ENCODE peak calls at places on chromosomes 11 and 22, in nine cellular contexts. T, B, L, V, S, Y, O, K and Z are unnamed samples. For H3K27me3, the result is how much of the 10 kb centered on the place peaks cover.

GRCh38 chr11:75403983-75404658 is 4.8 kb downstream of the RPS3 start:
- DNase-seq in T (no peak), B (no peak), L (peak), V (no peak), S (no peak), Y (no peak), O (no peak), K (no peak), Z (no peak)

GRCh38 chr11:71200172-71200716 is 52.1 kb downstream of the SHANK2 start:
- DNase-seq in T (no peak), B (no peak), L (peak), V (no peak), S (no peak), Y (no peak), O (no peak), K (no peak), Z (no peak)

GRCh38 chr11:4092031-4092430 is 2.6 kb upstream of the RRM1 start:
- DNase-seq in T (no peak), B (no peak), L (no peak), V (no peak), S (no peak), Y (no peak), O (no peak), K (no peak), Z (no peak)

GRCh38 chr11:111846063-111846462 is 25.3 kb downstream of the ALG9 start:
- DNase-seq in T (no peak), B (no peak), L (peak), V (no peak), S (peak), Y (no peak), O (no peak), K (no peak), Z (no peak)

GRCh38 chr22:46584081-46584903 is 35.9 kb upstream of the GRAMD4 start:
- DNase-seq in T (no peak), B (peak), L (no peak), V (peak), S (peak), Y (no peak), O (peak), K (no peak), Z (no peak)

GRCh38 chr11:128632151-128632791 is 44.9 kb upstream of the ETS1 start:
- DNase-seq in T (no peak), B (no peak), L (peak), V (no peak), S (peak), Y (no peak), O (no peak), K (peak), Z (no peak)

GRCh38 chr11:1205987-1206331 is 16.9 kb upstream of the MUC5B start:
- DNase-seq in T (no peak), B (peak), L (no peak), V (no peak), S (no peak), Y (no peak), O (no peak), K (no peak), Z (no peak)

GRCh38 chr11:69229521-69229920 is 64.4 kb upstream of the MYEOV start:
- DNase-seq in T (no peak), B (no peak), L (no peak), V (no peak), S (no peak), Y (no peak), O (no peak), K (no peak), Z (no peak)

GRCh38 chr11:67355023-67355793 is 1.9 kb upstream of the POLD4 start:
- DNase-seq in T (no peak), B (no peak), L (no peak), V (no peak), S (no peak), Y (no peak), O (no peak), K (no peak), Z (no peak)

GRCh38 chr22:45322873-45323525 is 13.3 kb downstream of the FAM118A start:
- DNase-seq in T (no peak), B (no peak), L (no peak), V (no peak), S (no peak), Y (no peak), O (no peak), K (no peak), Z (no peak)

GRCh38 chr22:28658448-28658847 is 21.2 kb downstream of the TTC28 start:
- DNase-seq in T (no peak), B (no peak), L (no peak), V (no peak), S (no peak), Y (no peak), O (no peak), K (no peak), Z (no peak)

GRCh38 chr22:41925783-41926460 is 684 bp downstream of the TNFRSF13C start:
- DNase-seq in T (peak), B (peak), L (peak), V (peak), S (peak), Y (peak), O (peak), K (no peak), Z (peak)

GRCh38 chr11:35099278-35100018 is 39.5 kb upstream of the CD44 start:
- DNase-seq in T (no peak), B (no peak), L (peak), V (no peak), S (peak), Y (no peak), O (no peak), K (no peak), Z (no peak)

GRCh38 chr11:112134473-112134872 is 29.4 kb downstream of the IL18 start:
- DNase-seq in T (no peak), B (no peak), L (no peak), V (no peak), S (no peak), Y (no peak), O (no peak), K (no peak), Z (peak)

GRCh38 chr11:2138436-2139117 is 612 bp downstream of the IGF2 start:
- DNase-seq in T (no peak), B (no peak), L (no peak), V (no peak), S (no peak), Y (no peak), O (no peak), K (no peak), Z (no peak)

GRCh38 chr11:114187173-114187572 is 109.0 kb upstream of the NNMT start:
- DNase-seq in T (no peak), B (no peak), L (no peak), V (no peak), S (no peak), Y (no peak), O (no peak), K (no peak), Z (no peak)

GRCh38 chr11:114188851-114189570 is 107.2 kb upstream of the NNMT start:
- DNase-seq in T (no peak), B (no peak), L (no peak), V (no peak), S (no peak), Y (no peak), O (no peak), K (no peak), Z (no peak)

GRCh38 chr11:114182471-114182968 is 113.7 kb upstream of the NNMT start:
- DNase-seq in T (no peak), B (no peak), L (no peak), V (no peak), S (no peak), Y (no peak), O (no peak), K (no peak), Z (no peak)

GRCh38 chr11:114183041-114183511 is 113.1 kb upstream of the NNMT start:
- DNase-seq in T (no peak), B (no peak), L (no peak), V (no peak), S (no peak), Y (no peak), O (no peak), K (no peak), Z (no peak)

GRCh38 chr11:114185436-114185835 is 110.8 kb upstream of the NNMT start:
- DNase-seq in T (no peak), B (no peak), L (no peak), V (no peak), S (no peak), Y (no peak), O (no peak), K (no peak), Z (no peak)
- H3K27ac ChIP-seq in T (no peak), B (peak), L (no peak), V (peak), S (no peak), Y (no peak), O (peak), K (no peak), Z (no peak)

GRCh38 chr22:36736701-36737320 is 33.3 kb upstream of the CACNG2 start:
- DNase-seq in T (no peak), B (peak), L (no peak), V (no peak), S (no peak), Y (no peak), O (no peak), K (no peak), Z (no peak)

GRCh38 chr22:36740716-36741115 is 35.2 kb downstream of the IFT27 start:
- DNase-seq in T (no peak), B (peak), L (no peak), V (no peak), S (no peak), Y (no peak), O (no peak), K (no peak), Z (no peak)

GRCh38 chr22:36739185-36739584 is 35.6 kb upstream of the CACNG2 start:
- DNase-seq in T (no peak), B (no peak), L (no peak), V (no peak), S (no peak), Y (no peak), O (no peak), K (no peak), Z (no peak)

GRCh38 chr22:36737776-36738175 is 34.2 kb upstream of the CACNG2 start:
- DNase-seq in T (peak), B (peak), L (no peak), V (peak), S (no peak), Y (peak), O (peak), K (no peak), Z (peak)

DNA sequence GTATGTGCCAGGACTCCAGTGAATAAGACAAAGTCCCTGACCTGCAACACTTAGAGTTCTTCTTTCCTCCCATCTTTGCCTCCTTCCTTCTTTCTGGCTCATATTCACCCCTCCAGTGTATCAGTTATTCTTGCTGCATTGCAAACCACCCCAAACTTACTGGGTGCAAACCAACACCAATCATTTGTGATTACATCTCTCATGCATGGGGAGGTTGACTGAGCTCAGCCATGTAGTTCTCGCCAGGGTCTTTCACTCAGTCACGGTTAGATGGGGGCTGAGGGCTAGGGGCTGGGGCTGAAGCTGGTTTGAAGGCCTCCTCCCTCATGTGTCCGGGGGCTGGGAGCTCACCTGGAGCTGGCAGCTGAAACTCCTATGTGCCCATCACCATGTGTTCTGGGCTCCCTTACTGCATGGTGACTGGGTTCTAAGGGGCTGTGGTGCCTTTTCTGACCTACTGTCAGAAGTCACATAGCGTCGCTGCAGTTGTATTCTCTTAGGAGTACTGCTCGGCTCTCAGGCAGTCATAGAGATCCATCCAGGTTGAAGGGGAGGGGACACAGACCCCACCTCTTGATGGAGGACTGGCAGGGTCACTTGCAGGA is 35.0 kb upstream of the CACNG2 start:
- DNase-seq in T (no peak), B (peak), L (no peak), V (no peak), S (no peak), Y (no peak), O (no peak), K (no peak), Z (no peak)
- H3K27me3 ChIP-seq in T (under half), B (under half), L (under half), V (under half), S (under half), Y (under half), O (half or more), K (under half), Z (under half)

GRCh38 chr11:86414032-86414431 is 39.3 kb downstream of the CCDC81 start:
- DNase-seq in T (no peak), B (no peak), L (no peak), V (no peak), S (no peak), Y (no peak), O (no peak), K (no peak), Z (no peak)

GRCh38 chr11:86403458-86403857 is 28.8 kb downstream of the CCDC81 start:
- DNase-seq in T (no peak), B (no peak), L (no peak), V (no peak), S (no peak), Y (no peak), O (no peak), K (no peak), Z (no peak)

DNA sequence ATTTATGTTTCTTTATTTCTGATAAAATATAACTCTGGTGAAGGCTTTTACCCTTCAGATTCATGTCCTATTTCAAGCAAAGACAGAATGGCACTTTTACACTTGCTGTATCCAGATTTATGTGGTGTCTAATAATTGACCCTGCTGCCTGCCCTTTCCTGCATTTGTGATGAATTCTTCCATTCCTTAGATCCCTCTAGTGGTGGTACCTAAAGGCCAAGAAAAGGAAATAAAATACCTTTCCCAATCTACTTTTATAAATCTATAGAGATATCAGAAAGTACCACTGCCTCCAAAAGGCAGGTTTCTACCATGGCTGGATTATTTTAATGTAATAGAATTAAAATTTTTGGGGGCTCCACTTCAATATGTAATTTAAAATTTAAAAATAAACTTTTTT is 34.2 kb downstream of the CCDC81 start:
- DNase-seq in T (no peak), B (no peak), L (peak), V (no peak), S (no peak), Y (no peak), O (no peak), K (no peak), Z (no peak)
- TF ChIP-seq CTCF in T (no peak), B (no peak), L (peak), V (no peak), S (peak), Y (no peak), O (no peak), K (peak), Z (no peak)

GRCh38 chr11:21321530-21321929 is 652.1 kb downstream of the NELL1 start:
- DNase-seq in T (no peak), B (no peak), L (no peak), V (no peak), S (no peak), Y (no peak), O (no peak), K (no peak), Z (no peak)

DNA sequence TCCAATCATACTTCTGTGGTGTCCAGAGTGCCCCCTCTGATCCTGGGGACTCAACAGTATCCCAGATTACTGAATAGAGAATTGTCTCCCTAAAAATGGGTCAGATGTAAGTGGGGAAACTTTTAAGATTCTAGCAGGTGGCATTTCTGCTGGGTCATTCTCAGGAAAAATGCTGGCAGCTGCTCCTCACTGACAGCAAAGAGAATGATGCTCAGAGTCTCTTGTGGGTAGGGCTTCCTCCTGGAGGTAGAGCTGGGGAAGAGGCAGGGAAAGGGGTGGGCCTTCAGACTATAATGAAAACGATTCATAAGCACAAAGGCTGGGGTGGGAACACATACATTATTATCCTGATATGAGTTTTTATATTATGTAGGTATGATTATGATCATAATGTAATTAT is 647.2 kb downstream of the NELL1 start:
- DNase-seq in T (no peak), B (no peak), L (no peak), V (no peak), S (no peak), Y (no peak), O (no peak), K (no peak), Z (no peak)
- H3K27ac ChIP-seq in T (no peak), B (no peak), L (no peak), V (no peak), S (no peak), Y (no peak), O (no peak), K (no peak), Z (no peak)

GRCh38 chr22:20657963-20658362 is 116.0 kb upstream of the SERPIND1 start:
- DNase-seq in T (no peak), B (no peak), L (no peak), V (no peak), S (no peak), Y (no peak), O (no peak), K (no peak), Z (no peak)

GRCh38 chr22:20659920-20660319 is 114.0 kb upstream of the SERPIND1 start:
- DNase-seq in T (no peak), B (no peak), L (no peak), V (no peak), S (no peak), Y (no peak), O (no peak), K (no peak), Z (no peak)

GRCh38 chr22:20658433-20659222 is 115.3 kb upstream of the SERPIND1 start:
- DNase-seq in T (no peak), B (no peak), L (no peak), V (no peak), S (no peak), Y (no peak), O (no peak), K (no peak), Z (no peak)

GRCh38 chr22:20660441-20661054 is 113.4 kb upstream of the SERPIND1 start:
- DNase-seq in T (no peak), B (no peak), L (peak), V (no peak), S (no peak), Y (no peak), O (no peak), K (no peak), Z (no peak)

DNA sequence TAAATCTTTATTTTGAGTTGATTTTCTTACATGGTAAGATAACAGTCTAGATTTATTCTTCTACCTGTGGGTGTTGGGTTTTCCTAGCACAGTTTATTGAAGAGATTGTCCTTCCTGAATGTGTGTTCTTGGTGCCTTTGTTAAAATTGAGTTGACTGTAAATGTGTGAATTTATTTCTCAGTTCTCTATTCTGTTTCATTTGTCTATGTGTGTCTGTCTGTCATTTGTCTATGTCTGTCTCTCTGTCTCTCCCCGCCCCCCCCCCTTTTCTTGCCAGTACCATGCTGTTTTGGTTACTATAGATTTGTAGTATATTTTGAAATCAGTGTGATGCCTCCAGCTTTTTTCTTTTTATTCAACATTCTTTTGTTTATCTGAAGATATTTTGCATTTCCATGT is 114.7 kb upstream of the SERPIND1 start:
- DNase-seq in T (no peak), B (no peak), L (no peak), V (no peak), S (no peak), Y (no peak), O (no peak), K (no peak), Z (no peak)
- H3K27me3 ChIP-seq in T (under half), B (under half), L (under half), V (under half), S (under half), Y (under half), O (under half), K (under half), Z (under half)

GRCh38 chr11:27699242-27699925 is 871 bp downstream of the BDNF start:
- DNase-seq in T (no peak), B (no peak), L (peak), V (no peak), S (peak), Y (no peak), O (no peak), K (no peak), Z (no peak)
- TF ChIP-seq CTCF in T (no peak), B (no peak), L (no peak), V (peak), S (no peak), Y (no peak), O (no peak), K (no peak), Z (no peak)

GRCh38 chr11:58731819-58732218 is at the start of gene GLYAT:
- DNase-seq in T (no peak), B (no peak), L (no peak), V (no peak), S (no peak), Y (no peak), O (no peak), K (no peak), Z (no peak)

GRCh38 chr11:58730507-58731089 is 1.1 kb downstream of the GLYAT start:
- DNase-seq in T (no peak), B (no peak), L (no peak), V (no peak), S (no peak), Y (no peak), O (no peak), K (no peak), Z (no peak)

GRCh38 chr11:58727415-58727797 is 4.3 kb downstream of the GLYAT start:
- DNase-seq in T (no peak), B (no peak), L (no peak), V (no peak), S (no peak), Y (no peak), O (no peak), K (no peak), Z (no peak)

DNA sequence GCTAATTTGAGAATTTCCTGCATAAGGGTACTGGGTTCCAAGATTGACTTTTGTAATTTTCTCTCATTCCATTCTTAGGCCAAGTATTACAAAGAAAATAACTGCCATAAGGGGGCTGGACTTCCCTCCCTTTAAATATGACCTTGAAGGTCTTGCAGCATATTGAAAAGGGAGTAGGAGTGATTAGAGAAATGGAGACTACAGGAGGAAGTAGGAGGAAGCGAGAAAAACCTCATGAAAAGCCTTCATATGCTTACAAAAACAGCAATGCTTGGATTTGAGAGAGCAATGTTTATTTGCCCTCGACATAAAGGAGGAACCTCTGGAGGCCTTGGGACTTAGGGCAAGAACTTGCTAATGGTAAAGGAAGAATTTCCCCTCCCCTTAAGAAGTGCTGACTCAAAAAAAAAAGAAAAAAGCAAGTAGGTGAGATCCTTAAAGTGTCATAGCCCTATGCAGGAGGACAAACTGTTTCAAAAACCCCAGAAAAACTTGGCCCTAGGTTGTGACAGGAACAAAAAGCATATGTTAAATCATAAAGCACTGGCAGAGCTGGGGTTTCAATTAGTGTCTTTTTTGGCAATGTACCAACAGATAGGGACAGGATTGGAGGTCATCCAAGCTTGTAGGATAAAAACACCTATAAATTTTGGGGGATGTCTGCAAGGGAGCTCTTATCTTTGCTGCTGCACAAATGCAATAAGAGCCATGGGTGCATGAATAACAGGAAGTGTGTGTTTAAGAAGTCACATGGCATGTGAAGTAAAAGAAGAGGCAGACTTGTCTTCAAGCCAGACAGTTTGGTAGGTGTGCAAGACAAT is 4.9 kb downstream of the GLYAT start:
- DNase-seq in T (no peak), B (no peak), L (no peak), V (no peak), S (no peak), Y (no peak), O (no peak), K (no peak), Z (no peak)
- H3K27ac ChIP-seq in T (no peak), B (peak), L (no peak), V (no peak), S (no peak), Y (no peak), O (no peak), K (no peak), Z (no peak)